ENCODE peak calls at places on chromosome 3, in six cellular contexts. R, D, L, N, T and C are unnamed samples.
A peak's percentile ranks its signal among the peaks of the same experiment; 100 is the strongest.

GRCh38 chr3:174737966-174738365 is 121.2 kb upstream of the NAALADL2 start:
- DNase-seq in D (no peak), N (no peak), T (no peak), R (no peak), L (no peak), C (no peak)

GRCh38 chr3:79473993-79474392 is 293.8 kb downstream of the ROBO1 start:
- DNase-seq in T (no peak), L (no peak), D (no peak), R (no peak), N (no peak), C (no peak)

GRCh38 chr3:19934098-19934566 is at the start of gene EFHB:
- DNase-seq in R (peak; percentile 10), T (peak; percentile 94), N (peak; percentile 59), D (peak; percentile 39), L (no peak), C (peak; percentile 75)

GRCh38 chr3:152638707-152639450 is 196.1 kb upstream of the P2RY1 start:
- DNase-seq in D (no peak), R (no peak), L (no peak), T (no peak), N (no peak), C (no peak)

GRCh38 chr3:127735767-127736693 is 63.3 kb downstream of the ABTB1 start:
- DNase-seq in D (no peak), L (peak; percentile 85), T (no peak), R (peak; percentile 86), N (no peak), C (peak; percentile 13)

GRCh38 chr3:125990253-125990970 is 21.4 kb downstream of the ROPN1B start:
- DNase-seq in N (peak; percentile 91), L (peak; percentile 4), D (peak; percentile 61), T (peak; percentile 73), R (peak; percentile 78), C (peak; percentile 91)

GRCh38 chr3:176919836-176920760 is 277.2 kb downstream of the TBL1XR1 start:
- DNase-seq in R (peak; percentile 94), D (peak; percentile 18), L (no peak), T (peak; percentile 5), N (no peak), C (no peak)

GRCh38 chr3:141901914-141902313 is 25.5 kb downstream of the ATP1B3 start:
- DNase-seq in L (no peak), T (no peak), N (no peak), R (no peak), D (no peak), C (no peak)

GRCh38 chr3:3087279-3087678 is 22.9 kb downstream of the IL5RA start:
- DNase-seq in D (no peak), N (peak; percentile 40), L (no peak), T (no peak), R (no peak), C (no peak)

GRCh38 chr3:10284496-10284895 is 8.3 kb downstream of the GHRL start:
- DNase-seq in D (no peak), L (peak; percentile 39), T (no peak), R (no peak), N (no peak), C (no peak)

GRCh38 chr3:104273046-104273649 is 1093.6 kb upstream of the ALCAM start:
- DNase-seq in N (no peak), D (peak; percentile 31), T (peak; percentile 1), L (no peak), R (peak; percentile 53), C (no peak)

GRCh38 chr3:72462611-72463011 is 385.6 kb downstream of the SHQ1 start:
- DNase-seq in N (no peak), R (no peak), D (peak; percentile 77), T (no peak), L (no peak), C (no peak)

GRCh38 chr3:27568393-27568792 is 84.2 kb upstream of the SLC4A7 start:
- DNase-seq in L (no peak), D (no peak), T (no peak), N (peak; percentile 58), R (peak; percentile 72), C (no peak)
- H3K4me2 ChIP-seq in L (no peak overlapping the region), D (no peak overlapping the region), T (no peak overlapping the region), N (peak overlapping the region; percentile 8), R (no peak overlapping the region), C (peak overlapping the region; percentile 43)

DNA sequence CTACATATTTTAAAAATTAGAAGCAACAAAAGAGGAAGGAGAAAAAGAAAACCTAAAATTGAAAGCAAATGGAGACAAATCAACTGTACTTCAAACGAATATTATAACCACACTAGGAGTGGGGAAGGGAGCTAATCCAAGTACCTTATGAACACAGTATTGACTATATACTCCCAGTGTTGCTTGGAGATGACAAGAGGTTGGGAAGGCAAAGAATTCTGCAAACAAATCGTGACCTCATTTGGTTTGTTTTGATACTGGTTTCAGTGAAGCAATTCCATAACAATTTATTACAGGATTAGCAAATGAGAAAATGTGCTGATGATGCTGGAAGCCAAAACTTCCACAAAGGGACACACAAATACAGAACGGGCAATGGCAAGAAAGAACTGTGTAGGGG is 268.1 kb downstream of the ULK4 start:
- DNase-seq in L (no peak), N (no peak), D (no peak), T (no peak), R (peak; percentile 38), C (no peak)
- TF ChIP-seq SMC3 in L (no peak), N (no peak), D (no peak), T (no peak), R (no peak), C (no peak)

DNA sequence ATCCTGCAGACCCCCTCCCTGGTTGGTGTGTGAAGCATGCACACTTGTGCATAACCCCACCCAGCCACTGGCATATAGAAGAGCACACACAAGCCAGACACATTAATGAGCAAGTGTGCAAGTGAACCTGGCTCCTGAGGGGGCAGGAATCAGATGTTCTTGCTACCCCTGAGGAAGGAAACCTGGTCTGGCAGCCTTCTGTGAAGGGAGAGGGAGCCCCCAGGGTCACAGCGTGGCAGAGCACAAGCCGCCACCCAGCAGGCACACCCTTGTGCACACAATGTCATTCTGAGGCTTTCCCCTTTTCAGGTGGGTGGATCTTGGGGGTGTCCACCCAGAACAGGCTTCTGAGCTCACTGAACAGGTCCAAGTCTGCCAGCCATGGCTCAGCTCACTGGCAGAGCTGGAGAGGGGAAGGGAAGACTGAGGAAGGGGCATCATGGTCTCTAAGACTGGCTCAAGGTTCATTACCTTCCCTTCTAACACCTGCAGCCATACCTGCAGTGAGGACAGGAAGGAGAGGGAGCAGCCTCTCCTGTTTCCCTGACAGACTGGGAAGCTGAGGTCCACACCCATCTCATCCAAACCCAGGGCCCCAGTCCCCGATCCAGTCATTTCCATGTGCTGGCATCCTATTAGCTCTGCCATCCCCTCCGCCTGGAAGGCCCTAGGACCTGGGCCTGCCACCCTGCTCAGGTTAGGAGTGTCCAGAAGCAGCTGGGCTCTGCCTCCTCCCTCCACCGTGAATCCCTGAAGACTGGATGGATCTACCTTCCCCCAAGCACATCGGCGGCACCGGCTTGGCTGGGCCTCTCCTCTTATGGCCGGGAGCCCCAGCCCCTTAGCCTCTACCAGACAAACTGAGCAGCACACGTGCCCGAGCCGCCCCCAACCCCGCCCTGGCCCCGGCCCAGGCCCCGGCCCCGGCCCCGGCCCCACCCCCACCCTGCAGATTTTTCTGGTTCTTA is 31.4 kb upstream of the SEMA3F start:
- DNase-seq in D (no peak), L (no peak), N (peak; percentile 65), T (no peak), R (no peak), C (no peak)
- H3K4me2 ChIP-seq in D (no peak overlapping the region), L (no peak overlapping the region), N (no peak overlapping the region), T (no peak overlapping the region), R (no peak overlapping the region), C (no peak overlapping the region)

GRCh38 chr3:44674211-44674610 is 25.7 kb downstream of the ZNF35 start:
- DNase-seq in R (no peak), N (no peak), T (no peak), L (no peak), D (no peak), C (no peak)
- TF ChIP-seq SMC3 in R (no peak), N (no peak), T (no peak), L (no peak), D (no peak), C (no peak)

GRCh38 chr3:70094197-70094596 is 94.7 kb downstream of the SAMMSON start:
- DNase-seq in D (no peak), T (no peak), N (no peak), L (no peak), R (no peak), C (no peak)
- H3K4me2 ChIP-seq in D (no peak overlapping the region), T (no peak overlapping the region), N (no peak overlapping the region), L (no peak overlapping the region), R (no peak overlapping the region), C (no peak overlapping the region)